ENCODE peak calls at places on chromosomes 3 and 15, in ten cellular contexts. R, G, W, X, N, J, D, L, V and C are unnamed samples. For H3K4me1, the result is how much of the 10 kb centered on the place peaks cover.

GRCh38 chr3:157573281-157573680 is 70.1 kb upstream of the VEPH1 start:
- DNase-seq in R (no peak), G (no peak), W (no peak), X (no peak), N (no peak), J (no peak), D (no peak), L (no peak), V (no peak), C (no peak)

GRCh38 chr3:12507871-12508281 is 23.6 kb downstream of the TSEN2 start:
- DNase-seq in R (no peak), G (no peak), W (peak), X (no peak), N (no peak), J (no peak), D (no peak), L (no peak), V (no peak), C (no peak)

GRCh38 chr15:61243984-61244593 is 15.0 kb upstream of the RORA start:
- DNase-seq in R (no peak), G (no peak), W (no peak), X (no peak), N (no peak), J (no peak), D (no peak), L (no peak), V (no peak), C (no peak)

GRCh38 chr3:71885001-71885400 is 100.1 kb upstream of the PROK2 start:
- DNase-seq in R (no peak), G (no peak), W (no peak), X (no peak), N (no peak), J (no peak), D (no peak), L (no peak), V (peak), C (no peak)

GRCh38 chr15:71084264-71084663 is 31.0 kb upstream of the THSD4 start:
- DNase-seq in R (no peak), G (no peak), W (no peak), X (no peak), N (no peak), J (no peak), D (no peak), L (no peak), V (no peak), C (no peak)

GRCh38 chr3:175211481-175211880 is 352.3 kb downstream of the NAALADL2 start:
- DNase-seq in R (no peak), G (no peak), W (no peak), X (no peak), N (no peak), J (no peak), D (no peak), L (no peak), V (no peak), C (no peak)

GRCh38 chr15:68818088-68818670 is 2.5 kb downstream of the ANP32A start:
- DNase-seq in R (peak), G (no peak), W (peak), X (no peak), N (peak), J (peak), D (no peak), L (peak), V (peak), C (peak)

GRCh38 chr3:72533584-72534473 is 314.4 kb downstream of the SHQ1 start:
- DNase-seq in R (no peak), G (no peak), W (no peak), X (no peak), N (no peak), J (no peak), D (no peak), L (no peak), V (no peak), C (no peak)

GRCh38 chr15:48722764-48723661 is 77.5 kb upstream of the FBN1 start:
- DNase-seq in R (no peak), G (no peak), W (no peak), X (no peak), N (no peak), J (no peak), D (peak), L (no peak), V (no peak), C (no peak)

GRCh38 chr15:64149424-64150235 is 1.9 kb upstream of the SNX22 start:
- DNase-seq in R (no peak), G (no peak), W (no peak), X (no peak), N (no peak), J (no peak), D (no peak), L (no peak), V (peak), C (no peak)

GRCh38 chr3:185912929-185913901 is 24.6 kb downstream of the TRA2B start:
- DNase-seq in R (no peak), G (no peak), W (no peak), X (no peak), N (no peak), J (no peak), D (no peak), L (no peak), V (no peak), C (no peak)

GRCh38 chr3:14337828-14338227 is 64.6 kb upstream of the SLC6A6 start:
- DNase-seq in R (no peak), G (no peak), W (no peak), X (no peak), N (no peak), J (no peak), D (no peak), L (no peak), V (no peak), C (no peak)

GRCh38 chr3:46660543-46661523 is 32.6 kb downstream of the ALS2CL start:
- DNase-seq in R (peak), G (no peak), W (peak), X (no peak), N (peak), J (peak), D (no peak), L (no peak), V (no peak), C (no peak)

GRCh38 chr15:29871401-29871800 is 49.1 kb upstream of the TJP1 start:
- DNase-seq in R (no peak), G (no peak), W (no peak), X (no peak), N (no peak), J (no peak), D (no peak), L (no peak), V (no peak), C (no peak)

GRCh38 chr15:63596666-63597032 is 538 bp upstream of the FBXL22 start:
- DNase-seq in R (no peak), G (no peak), W (no peak), X (no peak), N (no peak), J (no peak), D (no peak), L (no peak), V (no peak), C (no peak)

GRCh38 chr3:119293761-119294401 is at the start of gene ARHGAP31:
- DNase-seq in R (peak), G (peak), W (peak), X (no peak), N (peak), J (peak), D (no peak), L (peak), V (peak), C (peak)

GRCh38 chr3:119294402-119294888 is 262 bp downstream of the ARHGAP31 start:
- DNase-seq in R (peak), G (no peak), W (peak), X (no peak), N (peak), J (peak), D (no peak), L (peak), V (no peak), C (peak)

GRCh38 chr3:119293105-119293683 is 989 bp upstream of the ARHGAP31 start:
- DNase-seq in R (no peak), G (no peak), W (no peak), X (no peak), N (no peak), J (no peak), D (no peak), L (no peak), V (no peak), C (no peak)

GRCh38 chr3:119291062-119291700 is 3.0 kb upstream of the ARHGAP31 start:
- DNase-seq in R (no peak), G (no peak), W (no peak), X (no peak), N (no peak), J (no peak), D (no peak), L (no peak), V (no peak), C (no peak)

GRCh38 chr3:119292666-119293065 is 1.5 kb upstream of the ARHGAP31 start:
- DNase-seq in R (no peak), G (no peak), W (no peak), X (no peak), N (no peak), J (no peak), D (no peak), L (no peak), V (no peak), C (no peak)
- H3K4me1 ChIP-seq in R (under half), G (under half), W (under half), X (under half), N (under half), J (under half), D (under half), L (under half), V (under half), C (under half)

GRCh38 chr3:24149032-24149431 is 203.9 kb downstream of the NR1D2 start:
- DNase-seq in R (no peak), G (no peak), W (no peak), X (no peak), N (no peak), J (no peak), D (no peak), L (no peak), V (peak), C (no peak)
- TF ChIP-seq CTCF in R (no peak), G (peak), W (no peak), X (peak), N (no peak), J (no peak), D (peak), L (no peak), V (peak), C (no peak)

GRCh38 chr3:156483961-156484787 is 70.7 kb downstream of the SSR3 start:
- DNase-seq in R (peak), G (peak), W (no peak), X (no peak), N (no peak), J (no peak), D (peak), L (peak), V (no peak), C (peak)
- TF ChIP-seq POLR2AphosphoS5 in R (peak), G (no peak), W (no peak), X (no peak), N (no peak), J (no peak), D (no peak), L (peak), V (no peak), C (no peak)

GRCh38 chr3:16060358-16060852 is 114.1 kb upstream of the GALNT15 start:
- DNase-seq in R (peak), G (no peak), W (peak), X (peak), N (no peak), J (peak), D (peak), L (peak), V (peak), C (no peak)
- H3K4me1 ChIP-seq in R (under half), G (under half), W (under half), X (under half), N (under half), J (under half), D (under half), L (under half), V (under half), C (under half)